ENCODE peak calls at places on chromosomes 4 and X, in four cellular contexts. One of them, this sample, is unnamed.

GRCh38 chr4:5524451-5524850 is 183.9 kb downstream of the EVC2 start:
- DNase-seq in stomach: no peak
- DNase-seq in heart left ventricle: no peak
- DNase-seq in spleen: no peak
- DNase-seq in this sample: no peak

GRCh38 chr4:168488800-168489404 is 8.0 kb upstream of the PALLD start:
- DNase-seq in spleen: no peak
- DNase-seq in heart left ventricle: peak; percentile 32
- DNase-seq in stomach: no peak
- DNase-seq in this sample: no peak

GRCh38 chr4:41015031-41015675 is 199.2 kb downstream of the APBB2 start:
- DNase-seq in stomach: no peak
- DNase-seq in spleen: no peak
- DNase-seq in heart left ventricle: no peak
- DNase-seq in this sample: no peak

GRCh38 chr4:23759066-23759465 is 130.8 kb downstream of the PPARGC1A start:
- DNase-seq in stomach: no peak
- DNase-seq in heart left ventricle: no peak
- DNase-seq in spleen: no peak
- DNase-seq in this sample: no peak

GRCh38 chr4:26022346-26022891 is 108.4 kb downstream of the SMIM20 start:
- DNase-seq in stomach: peak; percentile 68
- DNase-seq in spleen: no peak
- DNase-seq in heart left ventricle: no peak
- DNase-seq in this sample: no peak

GRCh38 chrX:115564243-115564642 is 3.3 kb downstream of the PLS3 start:
- DNase-seq in heart left ventricle: no peak
- DNase-seq in stomach: no peak
- DNase-seq in spleen: no peak
- DNase-seq in this sample: no peak

GRCh38 chrX:21487832-21488231 is 113.6 kb downstream of the CNKSR2 start:
- DNase-seq in stomach: no peak
- DNase-seq in spleen: no peak
- DNase-seq in heart left ventricle: no peak
- DNase-seq in this sample: no peak

GRCh38 chrX:120450163-120450562 is 18.9 kb downstream of the LAMP2 start:
- DNase-seq in spleen: no peak
- DNase-seq in stomach: no peak
- DNase-seq in heart left ventricle: no peak
- DNase-seq in this sample: no peak

GRCh38 chrX:106397788-106398538 is 213.8 kb upstream of the RADX start:
- DNase-seq in spleen: no peak
- DNase-seq in heart left ventricle: no peak
- DNase-seq in stomach: no peak
- DNase-seq in this sample: no peak

GRCh38 chr4:56426273-56426672 is 9.1 kb downstream of the PPAT start:
- DNase-seq in spleen: no peak
- DNase-seq in stomach: no peak
- DNase-seq in heart left ventricle: no peak
- DNase-seq in this sample: no peak

GRCh38 chr4:113146876-113147358 is 97.5 kb downstream of the ANK2 start:
- DNase-seq in stomach: no peak
- DNase-seq in spleen: no peak
- DNase-seq in heart left ventricle: no peak
- DNase-seq in this sample: no peak

GRCh38 chr4:25021206-25021605 is 9.5 kb downstream of the LGI2 start:
- DNase-seq in spleen: no peak
- DNase-seq in stomach: no peak
- DNase-seq in heart left ventricle: no peak
- DNase-seq in this sample: no peak

GRCh38 chr4:82499705-82500104 is 62.1 kb downstream of the TMEM150C start:
- DNase-seq in spleen: no peak
- DNase-seq in heart left ventricle: no peak
- DNase-seq in stomach: no peak
- DNase-seq in this sample: no peak

GRCh38 chr4:83113429-83113786 is 1.1 kb downstream of the PLAC8 start:
- DNase-seq in stomach: no peak
- DNase-seq in spleen: no peak
- DNase-seq in heart left ventricle: no peak
- DNase-seq in this sample: no peak

GRCh38 chrX:63428348-63428747 is 77.2 kb upstream of the SPIN4 start:
- DNase-seq in stomach: no peak
- DNase-seq in spleen: no peak
- DNase-seq in heart left ventricle: no peak
- DNase-seq in this sample: no peak

GRCh38 chrX:66049056-66049455 is 9.2 kb upstream of the VSIG4 start:
- DNase-seq in spleen: no peak
- DNase-seq in stomach: no peak
- DNase-seq in heart left ventricle: no peak
- DNase-seq in this sample: no peak

GRCh38 chr4:76984788-76985211 is 35.2 kb downstream of the SEPTIN11 start:
- DNase-seq in heart left ventricle: peak; percentile 61
- DNase-seq in stomach: no peak
- DNase-seq in spleen: no peak
- DNase-seq in this sample: peak; percentile 62

GRCh38 chr4:54099287-54099958 is 540 bp upstream of the GSX2 start:
- DNase-seq in spleen: no peak
- DNase-seq in stomach: no peak
- DNase-seq in heart left ventricle: no peak
- DNase-seq in this sample: no peak
- H3K27me3 ChIP-seq in spleen: peaks cover 99% of the 10 kb centered on the region
- H3K27me3 ChIP-seq in stomach: peaks cover 100% of the 10 kb centered on the region
- H3K27me3 ChIP-seq in heart left ventricle: peaks cover 46% of the 10 kb centered on the region
- H3K27me3 ChIP-seq in this sample: peaks cover 68% of the 10 kb centered on the region

GRCh38 chrX:23742693-23743622 is at the start of gene ACOT9:
- DNase-seq in spleen: peak; percentile 94
- DNase-seq in heart left ventricle: peak; percentile 90
- DNase-seq in stomach: peak; percentile 92
- DNase-seq in this sample: peak; percentile 98

GRCh38 chrX:23745786-23746185 is 2.7 kb upstream of the ACOT9 start:
- DNase-seq in spleen: no peak
- DNase-seq in heart left ventricle: no peak
- DNase-seq in stomach: no peak
- DNase-seq in this sample: no peak

GRCh38 chrX:23737413-23737812 is 5.7 kb downstream of the ACOT9 start:
- DNase-seq in spleen: no peak
- DNase-seq in heart left ventricle: no peak
- DNase-seq in stomach: no peak
- DNase-seq in this sample: no peak

GRCh38 chrX:23742174-23742692 is 843 bp downstream of the ACOT9 start:
- DNase-seq in heart left ventricle: peak; percentile 27
- DNase-seq in stomach: peak; percentile 32
- DNase-seq in spleen: no peak
- DNase-seq in this sample: peak; percentile 33
- TF ChIP-seq POLR2A in heart left ventricle: peak; percentile 25
- TF ChIP-seq POLR2A in stomach: no peak
- TF ChIP-seq POLR2A in spleen: no peak
- TF ChIP-seq POLR2A in this sample: peak; percentile 44

GRCh38 chrX:16970977-16971376 is 24.5 kb downstream of the REPS2 start:
- DNase-seq in spleen: no peak
- DNase-seq in heart left ventricle: no peak
- DNase-seq in stomach: no peak
- DNase-seq in this sample: no peak
- H3K27me3 ChIP-seq in spleen: no peaks in the 10 kb centered on the region
- H3K27me3 ChIP-seq in heart left ventricle: no peaks in the 10 kb centered on the region
- H3K27me3 ChIP-seq in stomach: no peaks in the 10 kb centered on the region
- H3K27me3 ChIP-seq in this sample: peaks cover 10% of the 10 kb centered on the region

GRCh38 chrX:112841114-112841819 is 636 bp upstream of the AMOT start:
- DNase-seq in spleen: peak; percentile 89
- DNase-seq in heart left ventricle: peak; percentile 86
- DNase-seq in stomach: peak; percentile 83
- DNase-seq in this sample: peak; percentile 86
- TF ChIP-seq POLR2A in spleen: no peak
- TF ChIP-seq POLR2A in heart left ventricle: no peak
- TF ChIP-seq POLR2A in stomach: no peak
- TF ChIP-seq POLR2A in this sample: no peak

DNA sequence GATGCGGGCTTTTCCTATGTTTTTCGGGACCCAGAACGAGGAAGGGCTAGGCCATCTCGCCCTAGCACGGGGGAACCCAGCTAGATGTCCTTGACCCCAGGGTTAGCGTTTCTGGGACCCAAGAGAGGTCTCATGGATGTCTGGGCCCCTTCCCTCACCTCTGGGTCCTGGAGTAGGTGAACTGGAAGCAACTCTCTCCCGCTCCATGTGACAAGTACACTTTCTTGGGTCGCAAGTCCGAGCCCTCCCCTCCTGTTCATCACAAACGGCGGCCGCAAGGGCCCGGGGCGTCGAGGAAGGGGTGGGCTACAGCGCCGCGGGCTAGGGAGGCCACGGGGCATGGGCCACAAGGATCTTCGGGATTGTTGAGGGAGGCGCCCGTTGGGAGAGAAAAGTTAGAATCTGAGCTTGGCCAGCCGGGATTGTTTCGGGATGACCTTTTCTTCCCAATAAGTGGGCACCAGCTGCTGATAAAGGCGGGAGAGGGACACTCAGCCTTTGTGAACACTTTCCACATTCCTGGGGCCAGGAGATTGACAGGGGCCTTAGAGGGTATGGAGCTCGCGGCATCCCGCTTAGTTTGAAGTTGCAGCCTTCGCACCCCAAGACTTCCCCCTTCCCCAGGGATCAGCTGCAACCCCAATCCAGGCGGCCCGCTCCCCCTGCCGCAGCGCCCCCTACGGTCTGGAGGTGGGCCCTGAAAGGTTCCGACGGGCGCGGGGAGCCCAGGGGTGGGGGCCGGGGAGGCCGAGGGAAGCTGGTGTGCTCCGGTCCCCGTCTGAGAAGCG is 137.0 kb upstream of the ZIC3 start:
- DNase-seq in spleen: no peak
- DNase-seq in stomach: no peak
- DNase-seq in heart left ventricle: no peak
- DNase-seq in this sample: no peak
- H3K27me3 ChIP-seq in spleen: peaks cover 64% of the 10 kb centered on the region
- H3K27me3 ChIP-seq in stomach: peaks cover 72% of the 10 kb centered on the region
- H3K27me3 ChIP-seq in heart left ventricle: peaks cover 12% of the 10 kb centered on the region
- H3K27me3 ChIP-seq in this sample: peaks cover 48% of the 10 kb centered on the region